ENCODE peak calls at places on chromosomes 3 and 15, in four cellular contexts. One of them, this sample, is unnamed.

GRCh38 chr15:80550219-80550909 is 144.7 kb upstream of the ABHD17C start:
- DNase-seq in neuronal stem cell: no peak
- DNase-seq in hypothalamus: no peak
- DNase-seq in amniotic stem cell: peak
- DNase-seq in this sample: peak

GRCh38 chr3:27271890-27272289 is 97.3 kb downstream of the NEK10 start:
- DNase-seq in neuronal stem cell: no peak
- DNase-seq in hypothalamus: no peak
- DNase-seq in amniotic stem cell: no peak
- DNase-seq in this sample: no peak

GRCh38 chr3:74988095-74988494 is 373.6 kb upstream of the CNTN3 start:
- DNase-seq in neuronal stem cell: no peak
- DNase-seq in hypothalamus: no peak
- DNase-seq in amniotic stem cell: no peak
- DNase-seq in this sample: no peak

GRCh38 chr15:95973566-95974256 is 356.8 kb upstream of the NR2F2 start:
- DNase-seq in neuronal stem cell: no peak
- DNase-seq in hypothalamus: no peak
- DNase-seq in amniotic stem cell: no peak
- DNase-seq in this sample: no peak

GRCh38 chr3:73718326-73719110 is 93.8 kb upstream of the PDZRN3 start:
- DNase-seq in neuronal stem cell: no peak
- DNase-seq in hypothalamus: no peak
- DNase-seq in amniotic stem cell: no peak
- DNase-seq in this sample: no peak

GRCh38 chr3:104598848-104599501 is 767.7 kb upstream of the ALCAM start:
- DNase-seq in neuronal stem cell: no peak
- DNase-seq in hypothalamus: no peak
- DNase-seq in amniotic stem cell: no peak
- DNase-seq in this sample: no peak

GRCh38 chr3:13179181-13179580 is 106.0 kb upstream of the IQSEC1 start:
- DNase-seq in neuronal stem cell: no peak
- DNase-seq in hypothalamus: no peak
- DNase-seq in amniotic stem cell: no peak
- DNase-seq in this sample: no peak

GRCh38 chr3:196320110-196320509 is 2.1 kb upstream of the DYNLT2B start:
- DNase-seq in neuronal stem cell: no peak
- DNase-seq in hypothalamus: no peak
- DNase-seq in amniotic stem cell: no peak
- DNase-seq in this sample: no peak

GRCh38 chr3:46693038-46693896 is at the start of gene ALS2CL:
- DNase-seq in neuronal stem cell: no peak
- DNase-seq in hypothalamus: no peak
- DNase-seq in amniotic stem cell: no peak
- DNase-seq in this sample: no peak

GRCh38 chr15:84099181-84099580 is 136.4 kb upstream of the GOLGA6L4 start:
- DNase-seq in neuronal stem cell: no peak
- DNase-seq in hypothalamus: no peak
- DNase-seq in amniotic stem cell: no peak
- DNase-seq in this sample: no peak

GRCh38 chr3:16064660-16065414 is 109.6 kb upstream of the GALNT15 start:
- DNase-seq in neuronal stem cell: no peak
- DNase-seq in hypothalamus: peak
- DNase-seq in amniotic stem cell: peak
- DNase-seq in this sample: no peak

GRCh38 chr3:113436794-113437193 is 4.5 kb downstream of the CFAP44 start:
- DNase-seq in neuronal stem cell: no peak
- DNase-seq in hypothalamus: no peak
- DNase-seq in amniotic stem cell: no peak
- DNase-seq in this sample: peak

GRCh38 chr15:53226559-53226958 is 436.4 kb upstream of the ONECUT1 start:
- DNase-seq in neuronal stem cell: no peak
- DNase-seq in hypothalamus: no peak
- DNase-seq in amniotic stem cell: no peak
- DNase-seq in this sample: no peak

GRCh38 chr15:98177950-98178848 is 217.7 kb downstream of the ARRDC4 start:
- DNase-seq in neuronal stem cell: peak
- DNase-seq in hypothalamus: no peak
- DNase-seq in amniotic stem cell: peak
- DNase-seq in this sample: no peak

GRCh38 chr3:141849056-141849814 is 27.2 kb upstream of the ATP1B3 start:
- DNase-seq in neuronal stem cell: no peak
- DNase-seq in hypothalamus: no peak
- DNase-seq in amniotic stem cell: no peak
- DNase-seq in this sample: no peak

GRCh38 chr15:90561344-90562244 is 31.9 kb downstream of the CRTC3 start:
- DNase-seq in neuronal stem cell: no peak
- DNase-seq in hypothalamus: no peak
- DNase-seq in amniotic stem cell: no peak
- DNase-seq in this sample: peak

GRCh38 chr3:11297126-11297525 is 24.9 kb downstream of the ATG7 start:
- DNase-seq in neuronal stem cell: no peak
- DNase-seq in hypothalamus: no peak
- DNase-seq in amniotic stem cell: no peak
- DNase-seq in this sample: no peak

GRCh38 chr3:71849674-71850073 is 64.7 kb upstream of the PROK2 start:
- DNase-seq in neuronal stem cell: no peak
- DNase-seq in hypothalamus: no peak
- DNase-seq in amniotic stem cell: no peak
- DNase-seq in this sample: no peak

GRCh38 chr3:32892625-32893598 is 58.5 kb upstream of the CCR4 start:
- DNase-seq in neuronal stem cell: no peak
- DNase-seq in hypothalamus: no peak
- DNase-seq in amniotic stem cell: no peak
- DNase-seq in this sample: no peak

GRCh38 chr15:55475842-55476241 is 32.2 kb downstream of the DNAAF4 start:
- DNase-seq in neuronal stem cell: no peak
- DNase-seq in hypothalamus: no peak
- DNase-seq in amniotic stem cell: no peak
- DNase-seq in this sample: no peak

GRCh38 chr15:40355976-40356585 is 1.9 kb upstream of the DISP2 start:
- DNase-seq in neuronal stem cell: no peak
- DNase-seq in hypothalamus: no peak
- DNase-seq in amniotic stem cell: no peak
- DNase-seq in this sample: no peak

GRCh38 chr15:39578851-39579486 is 1.9 kb upstream of the THBS1 start:
- DNase-seq in neuronal stem cell: no peak
- DNase-seq in hypothalamus: no peak
- DNase-seq in amniotic stem cell: no peak
- DNase-seq in this sample: no peak

GRCh38 chr3:66362541-66362941 is 138.3 kb downstream of the LRIG1 start:
- DNase-seq in neuronal stem cell: no peak
- DNase-seq in hypothalamus: no peak
- DNase-seq in amniotic stem cell: peak
- DNase-seq in this sample: peak

GRCh38 chr3:56744016-56744415 is 57.7 kb downstream of the ARHGEF3 start:
- DNase-seq in neuronal stem cell: no peak
- DNase-seq in hypothalamus: no peak
- DNase-seq in amniotic stem cell: no peak
- DNase-seq in this sample: no peak

GRCh38 chr15:40266828-40267304 is 16.0 kb downstream of the ANKRD63 start:
- DNase-seq in neuronal stem cell: no peak
- DNase-seq in hypothalamus: no peak
- DNase-seq in amniotic stem cell: peak
- DNase-seq in this sample: peak

GRCh38 chr3:45398167-45398566 is 9.8 kb downstream of the LARS2 start:
- DNase-seq in neuronal stem cell: no peak
- DNase-seq in hypothalamus: no peak
- DNase-seq in amniotic stem cell: no peak
- DNase-seq in this sample: no peak

GRCh38 chr3:107690522-107691138 is 167.9 kb downstream of the BBX start:
- DNase-seq in neuronal stem cell: no peak
- DNase-seq in hypothalamus: no peak
- DNase-seq in amniotic stem cell: peak
- DNase-seq in this sample: no peak

GRCh38 chr3:13501958-13502790 is 22.1 kb downstream of the HDAC11 start:
- DNase-seq in neuronal stem cell: no peak
- DNase-seq in hypothalamus: no peak
- DNase-seq in amniotic stem cell: no peak
- DNase-seq in this sample: no peak

GRCh38 chr15:64010719-64011118 is 35.6 kb downstream of the DAPK2 start:
- DNase-seq in neuronal stem cell: no peak
- DNase-seq in hypothalamus: no peak
- DNase-seq in amniotic stem cell: no peak
- DNase-seq in this sample: no peak

GRCh38 chr3:172568713-172569112 is 45.5 kb upstream of the TNFSF10 start:
- DNase-seq in neuronal stem cell: no peak
- DNase-seq in hypothalamus: no peak
- DNase-seq in amniotic stem cell: no peak
- DNase-seq in this sample: no peak

GRCh38 chr3:141372656-141373055 is 4.4 kb downstream of the ZBTB38 start:
- DNase-seq in neuronal stem cell: no peak
- DNase-seq in hypothalamus: no peak
- DNase-seq in amniotic stem cell: no peak
- DNase-seq in this sample: no peak

GRCh38 chr3:124131158-124132115 is 139.5 kb upstream of the ROPN1 start:
- DNase-seq in neuronal stem cell: no peak
- DNase-seq in hypothalamus: no peak
- DNase-seq in amniotic stem cell: no peak
- DNase-seq in this sample: no peak